ENCODE peak calls at places on chromosomes 1 and 21, in eight cellular contexts. Q is stimulated activated CD4-positive, alpha-beta T cell treated with anti-CD3 and anti-CD28 coated beads, TNF-alpha, amount 100 ng/mL, for 4 hours; K is left ventricle myocardium inferior; L is progenitor cell of endocrine pancreas; V is adrenal gland; J is uterus; Y is T-helper 9 cell; B is RWPE1. C is an unnamed sample.

GRCh38 chr1:10892138-10893065 is 96.0 kb upstream of the CASZ1 start:
- DNase-seq in Q (no peak), K (no peak), L (no peak), V (no peak), J (no peak), Y (no peak), B (no peak), C (no peak)

GRCh38 chr1:172909606-172910326 is 141.0 kb downstream of the TNFSF18 start:
- DNase-seq in Q (no peak), K (no peak), L (no peak), V (no peak), J (no peak), Y (no peak), B (no peak), C (peak)

GRCh38 chr1:154391086-154391770 is 13.9 kb upstream of the IL6R start:
- DNase-seq in Q (no peak), K (no peak), L (no peak), V (no peak), J (no peak), Y (no peak), B (no peak), C (no peak)

GRCh38 chr21:41653944-41654625 is 112.8 kb downstream of the RIPK4 start:
- DNase-seq in Q (no peak), K (no peak), L (no peak), V (no peak), J (no peak), Y (no peak), B (peak), C (peak)

GRCh38 chr21:17089121-17089520 is 423.7 kb upstream of the CXADR start:
- DNase-seq in Q (no peak), K (no peak), L (no peak), V (no peak), J (no peak), Y (no peak), B (no peak), C (no peak)

GRCh38 chr1:172637522-172637921 is 21.4 kb upstream of the FASLG start:
- DNase-seq in Q (peak), K (no peak), L (no peak), V (no peak), J (no peak), Y (no peak), B (peak), C (peak)

GRCh38 chr21:32834825-32835224 is 63.3 kb upstream of the PAXBP1 start:
- DNase-seq in Q (no peak), K (no peak), L (no peak), V (no peak), J (no peak), Y (no peak), B (no peak), C (no peak)

GRCh38 chr1:201022824-201023516 is 544 bp downstream of the KIF21B start:
- DNase-seq in Q (no peak), K (no peak), L (peak), V (no peak), J (no peak), Y (peak), B (no peak), C (no peak)

GRCh38 chr1:155648207-155649147 is 38.5 kb downstream of the MSTO1 start:
- DNase-seq in Q (no peak), K (no peak), L (no peak), V (peak), J (no peak), Y (no peak), B (peak), C (peak)

GRCh38 chr1:209609403-209610377 is 26.2 kb downstream of the CAMK1G start:
- DNase-seq in Q (no peak), K (no peak), L (no peak), V (no peak), J (no peak), Y (no peak), B (no peak), C (no peak)

GRCh38 chr1:206445116-206445515 is 25.2 kb upstream of the IKBKE start:
- DNase-seq in Q (no peak), K (peak), L (no peak), V (peak), J (peak), Y (no peak), B (no peak), C (peak)

GRCh38 chr21:45253180-45253579 is 34.5 kb downstream of the POFUT2 start:
- DNase-seq in Q (no peak), K (no peak), L (peak), V (no peak), J (no peak), Y (no peak), B (no peak), C (peak)

GRCh38 chr1:38815903-38816627 is 43.5 kb downstream of the RRAGC start:
- DNase-seq in Q (no peak), K (no peak), L (no peak), V (no peak), J (no peak), Y (no peak), B (no peak), C (no peak)

GRCh38 chr1:240585975-240586374 is 26.0 kb downstream of the GREM2 start:
- DNase-seq in Q (no peak), K (no peak), L (no peak), V (no peak), J (no peak), Y (no peak), B (no peak), C (peak)

GRCh38 chr1:151961795-151962194 is 31.9 kb downstream of the S100A10 start:
- DNase-seq in Q (no peak), K (no peak), L (no peak), V (no peak), J (no peak), Y (no peak), B (no peak), C (no peak)

GRCh38 chr1:77473690-77474089 is 191.9 kb downstream of the AK5 start:
- DNase-seq in Q (no peak), K (no peak), L (no peak), V (no peak), J (no peak), Y (no peak), B (peak), C (peak)

GRCh38 chr1:68136187-68136586 is 85.8 kb upstream of the DIRAS3 start:
- DNase-seq in Q (no peak), K (no peak), L (no peak), V (no peak), J (no peak), Y (no peak), B (peak), C (no peak)

GRCh38 chr21:40671721-40672120 is 175.2 kb downstream of the DSCAM start:
- DNase-seq in Q (no peak), K (no peak), L (no peak), V (no peak), J (no peak), Y (no peak), B (no peak), C (no peak)

GRCh38 chr1:183528577-183528976 is 56.3 kb downstream of the SMG7 start:
- DNase-seq in Q (no peak), K (no peak), L (no peak), V (no peak), J (no peak), Y (no peak), B (no peak), C (no peak)